ENCODE peak calls at places on chromosomes 13 and 19, in seven cellular contexts. One of them, this sample, is unnamed. For H3K4me1 and H3K27me3, the result is how much of the 10 kb centered on the place peaks cover.

GRCh38 chr19:16449330-16449961 is 22.3 kb downstream of the EPS15L1 start:
- DNase-seq in neural progenitor cell: no peak
- DNase-seq in DND-41: no peak
- DNase-seq in spleen: no peak
- DNase-seq in upper lobe of right lung: no peak
- DNase-seq in right atrium auricular region: no peak
- DNase-seq in pancreas: no peak
- DNase-seq in this sample: no peak

GRCh38 chr19:3058009-3058820 is 4.1 kb downstream of the TLE5 start:
- DNase-seq in neural progenitor cell: no peak
- DNase-seq in DND-41: no peak
- DNase-seq in spleen: no peak
- DNase-seq in upper lobe of right lung: no peak
- DNase-seq in right atrium auricular region: no peak
- DNase-seq in pancreas: no peak
- DNase-seq in this sample: no peak

GRCh38 chr13:81382236-81382635 is 1041.3 kb upstream of the SPRY2 start:
- DNase-seq in neural progenitor cell: peak
- DNase-seq in DND-41: no peak
- DNase-seq in spleen: no peak
- DNase-seq in upper lobe of right lung: no peak
- DNase-seq in right atrium auricular region: no peak
- DNase-seq in pancreas: no peak
- DNase-seq in this sample: no peak

GRCh38 chr19:4495471-4495870 is 22.8 kb downstream of the PLIN4 start:
- DNase-seq in neural progenitor cell: no peak
- DNase-seq in DND-41: no peak
- DNase-seq in spleen: no peak
- DNase-seq in upper lobe of right lung: no peak
- DNase-seq in right atrium auricular region: no peak
- DNase-seq in pancreas: peak
- DNase-seq in this sample: no peak

GRCh38 chr13:75129331-75129730 is 352.6 kb downstream of the TBC1D4 start:
- DNase-seq in neural progenitor cell: no peak
- DNase-seq in DND-41: no peak
- DNase-seq in spleen: no peak
- DNase-seq in upper lobe of right lung: no peak
- DNase-seq in right atrium auricular region: no peak
- DNase-seq in pancreas: no peak
- DNase-seq in this sample: no peak

GRCh38 chr13:95505265-95505664 is 47.3 kb upstream of the CLDN10 start:
- DNase-seq in neural progenitor cell: peak
- DNase-seq in DND-41: no peak
- DNase-seq in spleen: no peak
- DNase-seq in upper lobe of right lung: no peak
- DNase-seq in right atrium auricular region: no peak
- DNase-seq in pancreas: no peak
- DNase-seq in this sample: no peak

GRCh38 chr19:34962281-34962944 is 1.6 kb downstream of the ZNF792 start:
- DNase-seq in neural progenitor cell: no peak
- DNase-seq in DND-41: peak
- DNase-seq in spleen: no peak
- DNase-seq in upper lobe of right lung: no peak
- DNase-seq in right atrium auricular region: no peak
- DNase-seq in pancreas: no peak
- DNase-seq in this sample: no peak

GRCh38 chr13:51681037-51681678 is 96.9 kb downstream of the WDFY2 start:
- DNase-seq in neural progenitor cell: no peak
- DNase-seq in DND-41: no peak
- DNase-seq in spleen: no peak
- DNase-seq in upper lobe of right lung: no peak
- DNase-seq in right atrium auricular region: no peak
- DNase-seq in pancreas: no peak
- DNase-seq in this sample: no peak

GRCh38 chr19:45613926-45614725 is 12.1 kb upstream of the GPR4 start:
- DNase-seq in neural progenitor cell: no peak
- DNase-seq in DND-41: no peak
- DNase-seq in spleen: no peak
- DNase-seq in upper lobe of right lung: no peak
- DNase-seq in right atrium auricular region: no peak
- DNase-seq in pancreas: no peak
- DNase-seq in this sample: no peak

GRCh38 chr13:101298517-101298916 is 117.8 kb downstream of the NALCN start:
- DNase-seq in neural progenitor cell: no peak
- DNase-seq in DND-41: no peak
- DNase-seq in spleen: no peak
- DNase-seq in upper lobe of right lung: no peak
- DNase-seq in right atrium auricular region: no peak
- DNase-seq in pancreas: no peak
- DNase-seq in this sample: no peak

GRCh38 chr19:33477781-33478180 is 43.8 kb downstream of the PEPD start:
- DNase-seq in neural progenitor cell: no peak
- DNase-seq in DND-41: no peak
- DNase-seq in spleen: peak
- DNase-seq in upper lobe of right lung: peak
- DNase-seq in right atrium auricular region: no peak
- DNase-seq in pancreas: no peak
- DNase-seq in this sample: no peak

GRCh38 chr19:1250374-1251232 is 2.2 kb downstream of the MIDN start:
- DNase-seq in neural progenitor cell: peak
- DNase-seq in DND-41: peak
- DNase-seq in spleen: peak
- DNase-seq in upper lobe of right lung: peak
- DNase-seq in right atrium auricular region: no peak
- DNase-seq in pancreas: peak
- DNase-seq in this sample: peak

GRCh38 chr19:1251233-1251502 is 2.8 kb downstream of the MIDN start:
- DNase-seq in neural progenitor cell: peak
- DNase-seq in DND-41: peak
- DNase-seq in spleen: no peak
- DNase-seq in upper lobe of right lung: no peak
- DNase-seq in right atrium auricular region: no peak
- DNase-seq in pancreas: peak
- DNase-seq in this sample: no peak

GRCh38 chr19:1248454-1249297 is at the start of gene MIDN:
- DNase-seq in neural progenitor cell: peak
- DNase-seq in DND-41: no peak
- DNase-seq in spleen: peak
- DNase-seq in upper lobe of right lung: peak
- DNase-seq in right atrium auricular region: peak
- DNase-seq in pancreas: peak
- DNase-seq in this sample: peak

GRCh38 chr19:1249298-1249989 is 1.1 kb downstream of the MIDN start:
- DNase-seq in neural progenitor cell: peak
- DNase-seq in DND-41: peak
- DNase-seq in spleen: peak
- DNase-seq in upper lobe of right lung: peak
- DNase-seq in right atrium auricular region: peak
- DNase-seq in pancreas: peak
- DNase-seq in this sample: peak

DNA sequence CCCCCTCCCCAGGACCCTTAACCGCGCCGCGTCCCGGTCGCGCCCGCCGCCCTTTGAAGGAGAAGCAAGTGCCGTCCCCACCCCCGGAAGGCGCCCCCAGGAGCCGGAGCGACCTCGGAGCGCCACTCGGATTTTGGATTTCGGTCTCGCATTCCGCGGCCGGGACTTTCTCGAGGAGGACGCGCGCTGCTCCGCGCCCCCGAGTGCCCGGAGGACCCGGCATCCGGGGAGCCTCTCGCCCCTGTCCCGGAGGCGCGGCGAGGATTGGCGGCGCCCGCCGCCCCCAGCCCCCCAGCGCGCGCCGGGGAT is 1.6 kb downstream of the MIDN start:
- DNase-seq in neural progenitor cell: no peak
- DNase-seq in DND-41: no peak
- DNase-seq in spleen: no peak
- DNase-seq in upper lobe of right lung: no peak
- DNase-seq in right atrium auricular region: no peak
- DNase-seq in pancreas: peak
- DNase-seq in this sample: no peak
- H3K4me1 ChIP-seq in neural progenitor cell: under half
- H3K4me1 ChIP-seq in DND-41: under half
- H3K4me1 ChIP-seq in spleen: under half
- H3K4me1 ChIP-seq in upper lobe of right lung: under half
- H3K4me1 ChIP-seq in right atrium auricular region: half or more
- H3K4me1 ChIP-seq in pancreas: under half
- H3K4me1 ChIP-seq in this sample: under half

GRCh38 chr19:10517361-10517759 is at the start of gene S1PR5:
- DNase-seq in neural progenitor cell: peak
- DNase-seq in DND-41: no peak
- DNase-seq in spleen: no peak
- DNase-seq in upper lobe of right lung: peak
- DNase-seq in right atrium auricular region: no peak
- DNase-seq in pancreas: peak
- DNase-seq in this sample: no peak
- H3K27me3 ChIP-seq in neural progenitor cell: half or more
- H3K27me3 ChIP-seq in DND-41: under half
- H3K27me3 ChIP-seq in spleen: half or more
- H3K27me3 ChIP-seq in upper lobe of right lung: half or more
- H3K27me3 ChIP-seq in right atrium auricular region: under half
- H3K27me3 ChIP-seq in pancreas: under half
- H3K27me3 ChIP-seq in this sample: under half

DNA sequence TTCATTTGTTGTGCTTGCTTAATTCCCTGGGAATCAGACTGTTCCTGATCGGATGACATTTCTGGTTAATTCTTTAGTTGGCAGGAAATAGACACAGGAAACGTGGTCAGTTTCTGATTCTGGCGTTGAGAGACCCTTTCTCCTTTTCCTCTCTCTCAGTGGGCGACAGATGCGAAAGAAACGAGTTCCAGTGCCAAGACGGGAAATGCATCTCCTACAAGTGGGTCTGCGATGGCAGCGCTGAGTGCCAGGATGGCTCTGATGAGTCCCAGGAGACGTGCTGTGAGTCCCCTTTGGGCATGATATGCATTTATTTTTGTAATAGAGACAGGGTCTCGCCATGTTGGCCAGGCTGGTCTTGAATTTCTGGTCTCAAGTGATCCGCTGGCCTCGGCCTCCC is 10.8 kb downstream of the LDLR start:
- DNase-seq in neural progenitor cell: no peak
- DNase-seq in DND-41: no peak
- DNase-seq in spleen: no peak
- DNase-seq in upper lobe of right lung: no peak
- DNase-seq in right atrium auricular region: no peak
- DNase-seq in pancreas: no peak
- DNase-seq in this sample: no peak
- H3K4me1 ChIP-seq in neural progenitor cell: under half
- H3K4me1 ChIP-seq in DND-41: under half
- H3K4me1 ChIP-seq in spleen: under half
- H3K4me1 ChIP-seq in upper lobe of right lung: under half
- H3K4me1 ChIP-seq in right atrium auricular region: under half
- H3K4me1 ChIP-seq in pancreas: under half
- H3K4me1 ChIP-seq in this sample: under half

GRCh38 chr13:99907038-99907437 is 64.5 kb downstream of the ZIC5 start:
- DNase-seq in neural progenitor cell: no peak
- DNase-seq in DND-41: no peak
- DNase-seq in spleen: no peak
- DNase-seq in upper lobe of right lung: no peak
- DNase-seq in right atrium auricular region: no peak
- DNase-seq in pancreas: no peak
- DNase-seq in this sample: no peak
- H3K27me3 ChIP-seq in neural progenitor cell: under half
- H3K27me3 ChIP-seq in DND-41: under half
- H3K27me3 ChIP-seq in spleen: half or more
- H3K27me3 ChIP-seq in upper lobe of right lung: under half
- H3K27me3 ChIP-seq in right atrium auricular region: under half
- H3K27me3 ChIP-seq in pancreas: under half
- H3K27me3 ChIP-seq in this sample: under half

GRCh38 chr13:112727581-112727980 is 37.7 kb downstream of the ATP11A start:
- DNase-seq in neural progenitor cell: no peak
- DNase-seq in DND-41: no peak
- DNase-seq in spleen: peak
- DNase-seq in upper lobe of right lung: peak
- DNase-seq in right atrium auricular region: no peak
- DNase-seq in pancreas: no peak
- DNase-seq in this sample: no peak
- H3K4me1 ChIP-seq in neural progenitor cell: under half
- H3K4me1 ChIP-seq in DND-41: under half
- H3K4me1 ChIP-seq in spleen: under half
- H3K4me1 ChIP-seq in upper lobe of right lung: under half
- H3K4me1 ChIP-seq in right atrium auricular region: half or more
- H3K4me1 ChIP-seq in pancreas: under half
- H3K4me1 ChIP-seq in this sample: under half